ENCODE peak calls at places on chromosomes 7 and 10, in five cellular contexts. One of them, this sample, is unnamed.

GRCh38 chr7:108026116-108026515 is 23.2 kb upstream of the LAMB1 start:
- DNase-seq in aorta: no peak
- DNase-seq in transverse colon: no peak
- DNase-seq in RWPE2: no peak
- DNase-seq in psoas muscle: no peak
- DNase-seq in this sample: no peak

GRCh38 chr7:119522263-119522662 is 750.7 kb upstream of the KCND2 start:
- DNase-seq in aorta: no peak
- DNase-seq in transverse colon: no peak
- DNase-seq in RWPE2: no peak
- DNase-seq in psoas muscle: no peak
- DNase-seq in this sample: no peak

GRCh38 chr7:137418841-137419240 is 75.3 kb upstream of the PTN start:
- DNase-seq in aorta: no peak
- DNase-seq in transverse colon: no peak
- DNase-seq in RWPE2: no peak
- DNase-seq in psoas muscle: no peak
- DNase-seq in this sample: no peak

GRCh38 chr10:69089638-69090599 is 2.0 kb downstream of the SRGN start:
- DNase-seq in aorta: no peak
- DNase-seq in transverse colon: peak; percentile 61
- DNase-seq in RWPE2: no peak
- DNase-seq in psoas muscle: no peak
- DNase-seq in this sample: peak; percentile 42

GRCh38 chr7:147412782-147413186 is 1177.8 kb upstream of the C7orf33 start:
- DNase-seq in aorta: no peak
- DNase-seq in transverse colon: no peak
- DNase-seq in RWPE2: no peak
- DNase-seq in psoas muscle: no peak
- DNase-seq in this sample: no peak

GRCh38 chr10:89384474-89385324 is 6.8 kb downstream of the IFIT1B start:
- DNase-seq in aorta: no peak
- DNase-seq in transverse colon: no peak
- DNase-seq in RWPE2: no peak
- DNase-seq in psoas muscle: no peak
- DNase-seq in this sample: no peak

GRCh38 chr7:45698527-45699309 is 124.5 kb downstream of the ADCY1 start:
- DNase-seq in aorta: no peak
- DNase-seq in transverse colon: no peak
- DNase-seq in RWPE2: no peak
- DNase-seq in psoas muscle: no peak
- DNase-seq in this sample: no peak

GRCh38 chr10:46517541-46517940 is 38.9 kb downstream of the GPRIN2 start:
- DNase-seq in aorta: peak; percentile 62
- DNase-seq in transverse colon: no peak
- DNase-seq in RWPE2: peak; percentile 51
- DNase-seq in psoas muscle: no peak
- DNase-seq in this sample: no peak

GRCh38 chr10:116030576-116030975 is 242.4 kb downstream of the GFRA1 start:
- DNase-seq in aorta: no peak
- DNase-seq in transverse colon: no peak
- DNase-seq in RWPE2: no peak
- DNase-seq in psoas muscle: no peak
- DNase-seq in this sample: no peak

GRCh38 chr10:131901181-131901829 is 497 bp downstream of the PPP2R2D start:
- DNase-seq in aorta: peak; percentile 83
- DNase-seq in transverse colon: peak; percentile 70
- DNase-seq in RWPE2: no peak
- DNase-seq in psoas muscle: peak; percentile 47
- DNase-seq in this sample: peak; percentile 73

GRCh38 chr7:43625453-43625852 is 42.5 kb downstream of the STK17A start:
- DNase-seq in aorta: no peak
- DNase-seq in transverse colon: no peak
- DNase-seq in RWPE2: no peak
- DNase-seq in psoas muscle: no peak
- DNase-seq in this sample: peak; percentile 49

GRCh38 chr7:4700577-4701235 is 18.6 kb downstream of the FOXK1 start:
- DNase-seq in aorta: no peak
- DNase-seq in transverse colon: no peak
- DNase-seq in RWPE2: no peak
- DNase-seq in psoas muscle: no peak
- DNase-seq in this sample: no peak

GRCh38 chr10:131972474-131973071 is 9.2 kb downstream of the BNIP3 start:
- DNase-seq in aorta: no peak
- DNase-seq in transverse colon: peak; percentile 39
- DNase-seq in RWPE2: no peak
- DNase-seq in psoas muscle: peak; percentile 60
- DNase-seq in this sample: peak; percentile 18

GRCh38 chr10:11082551-11082950 is 64.9 kb downstream of the CELF2 start:
- DNase-seq in aorta: no peak
- DNase-seq in transverse colon: no peak
- DNase-seq in RWPE2: no peak
- DNase-seq in psoas muscle: no peak
- DNase-seq in this sample: no peak

GRCh38 chr10:29621161-29621560 is 13.6 kb downstream of the SVIL start:
- DNase-seq in aorta: no peak
- DNase-seq in transverse colon: no peak
- DNase-seq in RWPE2: no peak
- DNase-seq in psoas muscle: peak; percentile 50
- DNase-seq in this sample: no peak

GRCh38 chr7:2637505-2638223 is 5.9 kb downstream of the TTYH3 start:
- DNase-seq in aorta: peak; percentile 81
- DNase-seq in transverse colon: peak; percentile 67
- DNase-seq in RWPE2: no peak
- DNase-seq in psoas muscle: peak; percentile 69
- DNase-seq in this sample: no peak

GRCh38 chr7:137980308-137980707 is 21.6 kb downstream of the CREB3L2 start:
- DNase-seq in aorta: no peak
- DNase-seq in transverse colon: no peak
- DNase-seq in RWPE2: no peak
- DNase-seq in psoas muscle: no peak
- DNase-seq in this sample: no peak

GRCh38 chr7:20895563-20895962 is 108.9 kb upstream of the SP8 start:
- DNase-seq in aorta: no peak
- DNase-seq in transverse colon: no peak
- DNase-seq in RWPE2: no peak
- DNase-seq in psoas muscle: no peak
- DNase-seq in this sample: no peak

GRCh38 chr10:96987842-96988175 is 155.7 kb downstream of the LCOR start:
- DNase-seq in aorta: no peak
- DNase-seq in transverse colon: no peak
- DNase-seq in RWPE2: no peak
- DNase-seq in psoas muscle: no peak
- DNase-seq in this sample: no peak

GRCh38 chr10:1366811-1367425 is 310.7 kb downstream of the WDR37 start:
- DNase-seq in aorta: no peak
- DNase-seq in transverse colon: no peak
- DNase-seq in RWPE2: no peak
- DNase-seq in psoas muscle: no peak
- DNase-seq in this sample: no peak

GRCh38 chr7:103075337-103075918 is 488 bp downstream of the ARMC10 start:
- DNase-seq in aorta: peak; percentile 88
- DNase-seq in transverse colon: peak; percentile 56
- DNase-seq in RWPE2: peak; percentile 54
- DNase-seq in psoas muscle: peak; percentile 55
- DNase-seq in this sample: peak; percentile 41

GRCh38 chr7:66682350-66683093 is 53.8 kb downstream of the KCTD7 start:
- DNase-seq in aorta: peak; percentile 85
- DNase-seq in transverse colon: no peak
- DNase-seq in RWPE2: no peak
- DNase-seq in psoas muscle: peak; percentile 51
- DNase-seq in this sample: no peak

GRCh38 chr10:84294766-84295447 is 33.5 kb upstream of the CCSER2 start:
- DNase-seq in aorta: no peak
- DNase-seq in transverse colon: no peak
- DNase-seq in RWPE2: no peak
- DNase-seq in psoas muscle: no peak
- DNase-seq in this sample: no peak

GRCh38 chr10:70145166-70145665 is 1.3 kb downstream of the TYSND1 start:
- DNase-seq in aorta: peak; percentile 82
- DNase-seq in transverse colon: peak; percentile 35
- DNase-seq in RWPE2: no peak
- DNase-seq in psoas muscle: peak; percentile 42
- DNase-seq in this sample: peak; percentile 16

GRCh38 chr10:6476989-6477388 is 103.1 kb downstream of the PRKCQ start:
- DNase-seq in aorta: no peak
- DNase-seq in transverse colon: no peak
- DNase-seq in RWPE2: no peak
- DNase-seq in psoas muscle: no peak
- DNase-seq in this sample: no peak

GRCh38 chr7:22338875-22339274 is 18.1 kb downstream of the RAPGEF5 start:
- DNase-seq in aorta: no peak
- DNase-seq in transverse colon: no peak
- DNase-seq in RWPE2: no peak
- DNase-seq in psoas muscle: no peak
- DNase-seq in this sample: no peak
- H3K4me1 ChIP-seq in aorta: no peaks in the 10 kb centered on the region
- H3K4me1 ChIP-seq in transverse colon: peaks cover 7% of the 10 kb centered on the region
- H3K4me1 ChIP-seq in RWPE2: no peaks in the 10 kb centered on the region
- H3K4me1 ChIP-seq in psoas muscle: no peaks in the 10 kb centered on the region
- H3K4me1 ChIP-seq in this sample: peaks cover 15% of the 10 kb centered on the region

GRCh38 chr10:48400850-48401220 is 94.4 kb downstream of the MAPK8 start:
- DNase-seq in aorta: no peak
- DNase-seq in transverse colon: no peak
- DNase-seq in RWPE2: no peak
- DNase-seq in psoas muscle: no peak
- DNase-seq in this sample: no peak

GRCh38 chr10:48399551-48399950 is 93.1 kb downstream of the MAPK8 start:
- DNase-seq in aorta: no peak
- DNase-seq in transverse colon: no peak
- DNase-seq in RWPE2: no peak
- DNase-seq in psoas muscle: no peak
- DNase-seq in this sample: no peak

GRCh38 chr10:48399056-48399541 is 92.6 kb downstream of the MAPK8 start:
- DNase-seq in aorta: no peak
- DNase-seq in transverse colon: no peak
- DNase-seq in RWPE2: no peak
- DNase-seq in psoas muscle: no peak
- DNase-seq in this sample: no peak

GRCh38 chr10:48398261-48398660 is 91.8 kb downstream of the MAPK8 start:
- DNase-seq in aorta: no peak
- DNase-seq in transverse colon: no peak
- DNase-seq in RWPE2: no peak
- DNase-seq in psoas muscle: no peak
- DNase-seq in this sample: no peak

DNA sequence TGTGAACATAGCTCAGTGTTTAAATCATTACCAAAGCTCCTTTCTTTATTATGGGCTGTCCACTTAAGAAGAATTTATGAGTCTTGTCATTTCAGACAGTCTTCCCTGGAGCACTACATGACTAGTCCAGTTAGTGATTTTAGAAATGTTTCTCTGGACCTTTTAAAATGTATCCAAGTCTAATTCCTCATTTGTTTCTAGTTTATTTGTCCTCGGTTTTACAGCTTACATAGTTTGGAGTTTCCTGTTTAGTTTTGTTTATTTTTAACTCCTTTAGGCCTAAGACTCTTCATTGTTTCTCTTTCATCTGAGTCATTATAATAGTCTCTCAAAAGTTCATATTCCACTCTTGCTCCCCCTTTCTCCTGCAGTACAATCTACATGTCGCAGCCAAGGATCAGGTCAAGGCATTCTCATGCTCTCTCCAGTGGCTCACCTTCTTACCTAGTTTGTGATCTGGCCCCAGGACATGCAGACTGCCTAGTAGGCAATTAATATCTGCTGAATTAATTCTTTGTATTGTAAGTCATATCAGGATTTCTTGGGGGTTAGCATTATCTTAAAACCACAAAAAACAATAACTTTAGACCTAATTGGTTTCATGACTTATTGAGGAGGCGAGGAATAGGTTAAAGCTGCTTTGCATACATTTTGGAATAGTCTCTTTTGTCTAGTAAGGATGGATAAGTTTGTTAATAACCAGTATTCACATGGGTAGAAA is 93.8 kb downstream of the MAPK8 start:
- DNase-seq in aorta: no peak
- DNase-seq in transverse colon: no peak
- DNase-seq in RWPE2: no peak
- DNase-seq in psoas muscle: no peak
- DNase-seq in this sample: no peak
- H3K27ac ChIP-seq in aorta: no peak overlapping the region
- H3K27ac ChIP-seq in transverse colon: no peak overlapping the region
- H3K27ac ChIP-seq in RWPE2: peak overlapping the region; percentile 64
- H3K27ac ChIP-seq in psoas muscle: no peak overlapping the region
- H3K27ac ChIP-seq in this sample: no peak overlapping the region

GRCh38 chr7:55538538-55538937 is 33.8 kb downstream of the VOPP1 start:
- DNase-seq in aorta: no peak
- DNase-seq in transverse colon: no peak
- DNase-seq in RWPE2: no peak
- DNase-seq in psoas muscle: no peak
- DNase-seq in this sample: no peak
- H3K4me1 ChIP-seq in aorta: no peaks in the 10 kb centered on the region
- H3K4me1 ChIP-seq in transverse colon: peaks cover 12% of the 10 kb centered on the region
- H3K4me1 ChIP-seq in RWPE2: peaks cover 31% of the 10 kb centered on the region
- H3K4me1 ChIP-seq in psoas muscle: peaks cover 67% of the 10 kb centered on the region
- H3K4me1 ChIP-seq in this sample: peaks cover 5% of the 10 kb centered on the region

DNA sequence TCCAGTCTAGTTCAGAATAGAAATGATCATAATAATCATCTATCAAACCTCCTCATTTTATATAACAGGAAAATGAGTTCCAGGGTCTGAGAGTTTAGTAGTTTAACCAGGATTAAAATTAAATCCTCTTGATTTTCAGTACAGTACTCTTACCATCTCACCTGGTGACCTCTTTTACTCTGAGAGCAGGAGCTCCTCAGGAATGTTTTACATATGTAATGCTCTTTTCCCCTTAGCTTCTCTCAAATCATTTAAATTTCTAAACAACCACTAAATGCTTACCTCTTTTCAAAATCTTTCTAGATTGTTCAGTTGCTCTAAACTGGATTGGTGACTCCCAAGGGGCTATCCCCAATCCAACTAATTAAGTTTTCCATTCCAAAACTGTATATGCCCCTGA is 10.2 kb upstream of the PPP3CB start:
- DNase-seq in aorta: no peak
- DNase-seq in transverse colon: no peak
- DNase-seq in RWPE2: no peak
- DNase-seq in psoas muscle: no peak
- DNase-seq in this sample: no peak
- H3K27ac ChIP-seq in aorta: no peak overlapping the region
- H3K27ac ChIP-seq in transverse colon: no peak overlapping the region
- H3K27ac ChIP-seq in RWPE2: no peak overlapping the region
- H3K27ac ChIP-seq in psoas muscle: no peak overlapping the region
- H3K27ac ChIP-seq in this sample: no peak overlapping the region

This sample was measured in small intestine.